ENCODE peak calls at places on chromosomes 2 and 18, in six cellular contexts. U is psoas muscle, G is adrenal gland, X is cardiac muscle cell, V is left ventricle myocardium inferior, R is PC-3. Y is an unnamed sample.

GRCh38 chr2:152730591-152731333 is 12.3 kb downstream of the ARL6IP6 start:
- DNase-seq in U (no peak), G (no peak), X (no peak), V (no peak), R (peak; percentile 19), Y (peak; percentile 21)

GRCh38 chr2:219536425-219536824 is 7.2 kb downstream of the CHPF start:
- DNase-seq in U (no peak), G (no peak), X (no peak), V (no peak), R (no peak), Y (no peak)

GRCh38 chr2:155332016-155332415 is 633.5 kb downstream of the KCNJ3 start:
- DNase-seq in U (no peak), G (no peak), X (no peak), V (no peak), R (no peak), Y (no peak)

GRCh38 chr2:38115216-38116012 is 39.5 kb upstream of the CYP1B1 start:
- DNase-seq in U (peak; percentile 76), G (peak; percentile 73), X (peak; percentile 79), V (peak; percentile 84), R (peak; percentile 96), Y (peak; percentile 94)

GRCh38 chr2:198807131-198807530 is 650.6 kb downstream of the SATB2 start:
- DNase-seq in U (no peak), G (no peak), X (no peak), V (no peak), R (no peak), Y (no peak)

GRCh38 chr2:240603846-240604245 is 17.3 kb downstream of the CAPN10 start:
- DNase-seq in U (peak; percentile 8), G (no peak), X (no peak), V (no peak), R (no peak), Y (no peak)

GRCh38 chr2:189022002-189022401 is 47.8 kb downstream of the COL3A1 start:
- DNase-seq in U (peak; percentile 14), G (no peak), X (no peak), V (no peak), R (peak; percentile 17), Y (no peak)

GRCh38 chr2:129277611-129278010 is 701.9 kb upstream of the RAB6C start:
- DNase-seq in U (no peak), G (no peak), X (no peak), V (no peak), R (no peak), Y (peak; percentile 20)

GRCh38 chr2:156803967-156804366 is 367.8 kb downstream of the GPD2 start:
- DNase-seq in U (no peak), G (no peak), X (no peak), V (no peak), R (no peak), Y (no peak)

GRCh38 chr2:178882666-178883440 is 75.6 kb upstream of the TTN start:
- DNase-seq in U (no peak), G (no peak), X (no peak), V (no peak), R (peak; percentile 91), Y (peak; percentile 71)

GRCh38 chr2:208370881-208371633 is 35.5 kb upstream of the PTH2R start:
- DNase-seq in U (no peak), G (no peak), X (no peak), V (no peak), R (no peak), Y (no peak)

GRCh38 chr2:46082531-46083485 is 214.4 kb upstream of the EPAS1 start:
- DNase-seq in U (peak; percentile 20), G (no peak), X (no peak), V (peak; percentile 71), R (peak; percentile 23), Y (peak; percentile 89)

GRCh38 chr18:74316257-74317180 is 880 bp downstream of the C18orf63 start:
- DNase-seq in U (no peak), G (no peak), X (peak; percentile 44), V (no peak), R (peak; percentile 95), Y (peak; percentile 64)

GRCh38 chr2:70851704-70852103 is 16.1 kb upstream of the CD207 start:
- DNase-seq in U (no peak), G (no peak), X (no peak), V (no peak), R (no peak), Y (no peak)

GRCh38 chr2:110780461-110780860 is 48.1 kb downstream of the ACOXL start:
- DNase-seq in U (no peak), G (no peak), X (no peak), V (no peak), R (no peak), Y (no peak)

GRCh38 chr2:221494556-221494955 is 77.5 kb downstream of the EPHA4 start:
- DNase-seq in U (no peak), G (no peak), X (no peak), V (no peak), R (peak; percentile 24), Y (no peak)

GRCh38 chr18:20997371-20997770 is 114.2 kb downstream of the ROCK1 start:
- DNase-seq in U (no peak), G (no peak), X (peak; percentile 0), V (no peak), R (no peak), Y (no peak)

GRCh38 chr18:78113445-78113844 is 863.8 kb downstream of the GALR1 start:
- DNase-seq in U (no peak), G (no peak), X (no peak), V (no peak), R (no peak), Y (no peak)

GRCh38 chr2:157362627-157363026 is 37.0 kb upstream of the ERMN start:
- DNase-seq in U (no peak), G (no peak), X (no peak), V (no peak), R (no peak), Y (no peak)

DNA sequence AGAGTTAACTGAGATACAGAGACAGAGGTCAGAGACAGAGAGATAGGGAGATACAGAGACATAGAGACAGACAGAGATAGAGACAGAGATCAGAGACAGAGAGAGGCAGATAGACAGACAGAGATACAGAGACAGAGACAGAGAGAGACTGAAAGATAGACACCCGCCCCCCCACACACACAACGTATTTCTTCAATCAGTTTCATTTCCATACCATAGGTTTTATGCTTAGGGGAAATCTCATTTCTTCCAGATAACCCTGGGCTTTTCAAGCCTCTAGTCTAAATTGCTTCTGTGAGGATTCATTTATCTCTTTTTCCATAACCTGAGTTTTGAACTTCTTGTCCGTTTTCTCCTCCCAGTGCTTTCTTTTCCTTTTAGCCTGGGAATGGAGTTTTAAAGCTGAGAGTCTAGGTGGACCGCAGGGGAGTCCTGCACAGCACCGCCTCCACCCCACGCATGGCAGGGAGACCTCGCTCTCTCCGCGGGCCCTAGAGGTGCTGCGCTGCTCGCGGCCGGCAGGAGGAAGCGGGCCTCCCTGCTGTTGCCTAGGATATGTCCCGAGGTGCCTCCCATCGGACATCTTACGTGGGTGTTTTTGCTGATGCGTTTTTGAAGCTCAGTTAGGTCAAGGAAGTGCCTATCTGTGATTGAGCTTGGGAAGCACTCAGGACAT is 94.7 kb downstream of the CD8B2 start:
- DNase-seq in U (peak; percentile 38), G (peak; percentile 38), X (peak; percentile 65), V (peak; percentile 45), R (peak; percentile 46), Y (peak; percentile 48)
- TF ChIP-seq CTCF in U (no peak), G (peak; percentile 54), X (peak; percentile 41), V (no peak), R (no peak), Y (no peak)

DNA sequence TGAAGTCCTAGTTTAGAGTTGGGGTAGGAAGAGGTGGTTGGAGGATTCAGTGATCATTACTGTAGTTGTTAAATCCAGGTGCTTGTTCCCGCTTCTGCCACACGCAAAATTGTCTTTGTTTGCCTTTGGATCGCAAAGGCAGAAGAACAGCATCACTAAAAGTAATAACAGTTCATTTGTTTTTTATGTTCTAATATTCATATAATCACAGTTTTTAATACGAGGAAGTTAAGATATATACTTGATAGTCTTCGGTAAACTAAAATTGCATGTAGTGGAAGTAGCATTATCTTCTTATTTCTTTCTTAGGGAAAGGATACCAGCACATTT is 365 bp downstream of the NDUFB3 start:
- DNase-seq in U (no peak), G (no peak), X (no peak), V (no peak), R (no peak), Y (no peak)
- TF ChIP-seq CTCF in U (no peak), G (no peak), X (no peak), V (no peak), R (no peak), Y (no peak)

GRCh38 chr2:43267393-43267792 is 41.0 kb upstream of the ZFP36L2 start:
- DNase-seq in U (no peak), G (peak; percentile 42), X (no peak), V (no peak), R (no peak), Y (no peak)

GRCh38 chr2:43270461-43270860 is 44.1 kb upstream of the ZFP36L2 start:
- DNase-seq in U (no peak), G (no peak), X (no peak), V (no peak), R (no peak), Y (no peak)

GRCh38 chr2:43269706-43270105 is 43.3 kb upstream of the ZFP36L2 start:
- DNase-seq in U (peak; percentile 78), G (peak; percentile 41), X (peak; percentile 49), V (peak; percentile 79), R (no peak), Y (peak; percentile 42)

GRCh38 chr2:43268066-43268971 is 41.9 kb upstream of the ZFP36L2 start:
- DNase-seq in U (no peak), G (no peak), X (no peak), V (no peak), R (no peak), Y (no peak)

GRCh38 chr2:43269074-43269572 is 42.7 kb upstream of the ZFP36L2 start:
- DNase-seq in U (peak; percentile 92), G (peak; percentile 82), X (peak; percentile 34), V (peak; percentile 87), R (no peak), Y (peak; percentile 38)
- TF ChIP-seq CTCF in U (no peak), G (peak; percentile 37), X (peak; percentile 15), V (peak; percentile 21), R (no peak), Y (no peak)

GRCh38 chr2:238174701-238175100 is 15.9 kb downstream of the ERFE start:
- DNase-seq in U (no peak), G (no peak), X (no peak), V (no peak), R (no peak), Y (no peak)

GRCh38 chr2:238172439-238172838 is 13.7 kb downstream of the ERFE start:
- DNase-seq in U (no peak), G (no peak), X (no peak), V (no peak), R (no peak), Y (no peak)

GRCh38 chr2:238171575-238172187 is 12.9 kb downstream of the ERFE start:
- DNase-seq in U (no peak), G (no peak), X (no peak), V (no peak), R (no peak), Y (no peak)

GRCh38 chr2:238174291-238174690 is 15.5 kb downstream of the ERFE start:
- DNase-seq in U (no peak), G (no peak), X (no peak), V (no peak), R (no peak), Y (no peak)

GRCh38 chr2:238173692-238174091 is 14.9 kb downstream of the ERFE start:
- DNase-seq in U (no peak), G (no peak), X (no peak), V (no peak), R (no peak), Y (no peak)
- TF ChIP-seq CTCF in U (no peak), G (no peak), X (no peak), V (no peak), R (peak; percentile 45), Y (no peak)

Y was measured in MCF 10A.